ENCODE peak calls at places on chromosomes 2 and 18, in eight cellular contexts. One of them, this sample, is unnamed.

GRCh38 chr18:2104620-2105462 is 466.5 kb downstream of the METTL4 start:
- DNase-seq in activated naive CD4-positive, alpha-beta T cell treated with anti-CD3 and anti-CD28 coated beads for 36 hours: peak; percentile 61
- DNase-seq in mesothelial cell of epicardium: peak; percentile 47
- DNase-seq in putamen: no peak
- DNase-seq in upper lobe of right lung: peak; percentile 75
- DNase-seq in HuH-7.5: peak; percentile 60
- DNase-seq in NCI-H1092 treated with DMSO at 0.1 percent for 48 hours: peak; percentile 28
- DNase-seq in stimulated activated CD8-positive, alpha-beta memory T cell treated with anti-CD3 and anti-CD28 coated beads, Interleukin-2, amount 100 ng/mL, for 48 hours: peak; percentile 27
- DNase-seq in this sample: peak; percentile 34

GRCh38 chr18:79387214-79387613 is 8.5 kb upstream of the NFATC1 start:
- DNase-seq in activated naive CD4-positive, alpha-beta T cell treated with anti-CD3 and anti-CD28 coated beads for 36 hours: no peak
- DNase-seq in mesothelial cell of epicardium: no peak
- DNase-seq in putamen: no peak
- DNase-seq in upper lobe of right lung: no peak
- DNase-seq in HuH-7.5: no peak
- DNase-seq in NCI-H1092 treated with DMSO at 0.1 percent for 48 hours: no peak
- DNase-seq in stimulated activated CD8-positive, alpha-beta memory T cell treated with anti-CD3 and anti-CD28 coated beads, Interleukin-2, amount 100 ng/mL, for 48 hours: no peak
- DNase-seq in this sample: no peak

GRCh38 chr2:134431837-134432437 is 178.1 kb downstream of the MGAT5 start:
- DNase-seq in activated naive CD4-positive, alpha-beta T cell treated with anti-CD3 and anti-CD28 coated beads for 36 hours: no peak
- DNase-seq in mesothelial cell of epicardium: no peak
- DNase-seq in putamen: no peak
- DNase-seq in upper lobe of right lung: no peak
- DNase-seq in HuH-7.5: no peak
- DNase-seq in NCI-H1092 treated with DMSO at 0.1 percent for 48 hours: no peak
- DNase-seq in stimulated activated CD8-positive, alpha-beta memory T cell treated with anti-CD3 and anti-CD28 coated beads, Interleukin-2, amount 100 ng/mL, for 48 hours: no peak
- DNase-seq in this sample: no peak

GRCh38 chr2:108621087-108621559 is 86.9 kb downstream of the LIMS1 start:
- DNase-seq in activated naive CD4-positive, alpha-beta T cell treated with anti-CD3 and anti-CD28 coated beads for 36 hours: peak; percentile 86
- DNase-seq in mesothelial cell of epicardium: no peak
- DNase-seq in putamen: no peak
- DNase-seq in upper lobe of right lung: no peak
- DNase-seq in HuH-7.5: no peak
- DNase-seq in NCI-H1092 treated with DMSO at 0.1 percent for 48 hours: peak; percentile 81
- DNase-seq in stimulated activated CD8-positive, alpha-beta memory T cell treated with anti-CD3 and anti-CD28 coated beads, Interleukin-2, amount 100 ng/mL, for 48 hours: peak; percentile 40
- DNase-seq in this sample: peak; percentile 91

GRCh38 chr2:30776831-30777652 is 30.2 kb downstream of the CAPN13 start:
- DNase-seq in activated naive CD4-positive, alpha-beta T cell treated with anti-CD3 and anti-CD28 coated beads for 36 hours: no peak
- DNase-seq in mesothelial cell of epicardium: peak; percentile 29
- DNase-seq in putamen: no peak
- DNase-seq in upper lobe of right lung: no peak
- DNase-seq in HuH-7.5: no peak
- DNase-seq in NCI-H1092 treated with DMSO at 0.1 percent for 48 hours: no peak
- DNase-seq in stimulated activated CD8-positive, alpha-beta memory T cell treated with anti-CD3 and anti-CD28 coated beads, Interleukin-2, amount 100 ng/mL, for 48 hours: no peak
- DNase-seq in this sample: no peak

GRCh38 chr18:28176933-28177827 is at the start of gene CDH2:
- DNase-seq in activated naive CD4-positive, alpha-beta T cell treated with anti-CD3 and anti-CD28 coated beads for 36 hours: peak; percentile 20
- DNase-seq in mesothelial cell of epicardium: peak; percentile 73
- DNase-seq in putamen: peak; percentile 89
- DNase-seq in upper lobe of right lung: peak; percentile 66
- DNase-seq in HuH-7.5: peak; percentile 72
- DNase-seq in NCI-H1092 treated with DMSO at 0.1 percent for 48 hours: peak; percentile 93
- DNase-seq in stimulated activated CD8-positive, alpha-beta memory T cell treated with anti-CD3 and anti-CD28 coated beads, Interleukin-2, amount 100 ng/mL, for 48 hours: no peak
- DNase-seq in this sample: peak; percentile 79

GRCh38 chr2:65134158-65134557 is 4.3 kb upstream of the RAB1A start:
- DNase-seq in activated naive CD4-positive, alpha-beta T cell treated with anti-CD3 and anti-CD28 coated beads for 36 hours: no peak
- DNase-seq in mesothelial cell of epicardium: no peak
- DNase-seq in putamen: no peak
- DNase-seq in upper lobe of right lung: no peak
- DNase-seq in HuH-7.5: no peak
- DNase-seq in NCI-H1092 treated with DMSO at 0.1 percent for 48 hours: no peak
- DNase-seq in stimulated activated CD8-positive, alpha-beta memory T cell treated with anti-CD3 and anti-CD28 coated beads, Interleukin-2, amount 100 ng/mL, for 48 hours: no peak
- DNase-seq in this sample: no peak

GRCh38 chr2:113240915-113241911 is 37.5 kb downstream of the PAX8 start:
- DNase-seq in activated naive CD4-positive, alpha-beta T cell treated with anti-CD3 and anti-CD28 coated beads for 36 hours: peak; percentile 63
- DNase-seq in mesothelial cell of epicardium: no peak
- DNase-seq in putamen: no peak
- DNase-seq in upper lobe of right lung: peak; percentile 76
- DNase-seq in HuH-7.5: peak; percentile 73
- DNase-seq in NCI-H1092 treated with DMSO at 0.1 percent for 48 hours: no peak
- DNase-seq in stimulated activated CD8-positive, alpha-beta memory T cell treated with anti-CD3 and anti-CD28 coated beads, Interleukin-2, amount 100 ng/mL, for 48 hours: peak; percentile 49
- DNase-seq in this sample: no peak

GRCh38 chr18:48902023-48902855 is 48.5 kb downstream of the SMAD7 start:
- DNase-seq in activated naive CD4-positive, alpha-beta T cell treated with anti-CD3 and anti-CD28 coated beads for 36 hours: no peak
- DNase-seq in mesothelial cell of epicardium: peak; percentile 96
- DNase-seq in putamen: no peak
- DNase-seq in upper lobe of right lung: peak; percentile 92
- DNase-seq in HuH-7.5: peak; percentile 79
- DNase-seq in NCI-H1092 treated with DMSO at 0.1 percent for 48 hours: peak; percentile 93
- DNase-seq in stimulated activated CD8-positive, alpha-beta memory T cell treated with anti-CD3 and anti-CD28 coated beads, Interleukin-2, amount 100 ng/mL, for 48 hours: no peak
- DNase-seq in this sample: no peak

GRCh38 chr18:23330423-23330822 is 122.7 kb upstream of the RIOK3 start:
- DNase-seq in activated naive CD4-positive, alpha-beta T cell treated with anti-CD3 and anti-CD28 coated beads for 36 hours: no peak
- DNase-seq in mesothelial cell of epicardium: no peak
- DNase-seq in putamen: no peak
- DNase-seq in upper lobe of right lung: peak; percentile 71
- DNase-seq in HuH-7.5: no peak
- DNase-seq in NCI-H1092 treated with DMSO at 0.1 percent for 48 hours: no peak
- DNase-seq in stimulated activated CD8-positive, alpha-beta memory T cell treated with anti-CD3 and anti-CD28 coated beads, Interleukin-2, amount 100 ng/mL, for 48 hours: no peak
- DNase-seq in this sample: no peak